ENCODE peak calls at places on chromosome 19, in ten cellular contexts. One of them, this sample, is unnamed. For H3K4me1, the result is how much of the 10 kb centered on the place peaks cover.

GRCh38 chr19:40284251-40284500 is 969 bp downstream of the AKT2 start:
- DNase-seq in tibial nerve: no peak
- DNase-seq in effector memory CD4-positive, alpha-beta T cell: no peak
- DNase-seq in heart right ventricle: no peak
- DNase-seq in CD8-positive, alpha-beta memory T cell: no peak
- DNase-seq in ovary: no peak
- DNase-seq in adrenal gland: no peak
- DNase-seq in thoracic aorta: no peak
- DNase-seq in CD4-positive, CD25-positive, alpha-beta regulatory T cell: no peak
- DNase-seq in lung: no peak
- DNase-seq in this sample: no peak

GRCh38 chr19:11495885-11496284 is 9.8 kb downstream of the ZNF653 start:
- DNase-seq in tibial nerve: no peak
- DNase-seq in effector memory CD4-positive, alpha-beta T cell: no peak
- DNase-seq in heart right ventricle: no peak
- DNase-seq in CD8-positive, alpha-beta memory T cell: no peak
- DNase-seq in ovary: no peak
- DNase-seq in adrenal gland: no peak
- DNase-seq in thoracic aorta: no peak
- DNase-seq in CD4-positive, CD25-positive, alpha-beta regulatory T cell: no peak
- DNase-seq in lung: no peak
- DNase-seq in this sample: no peak

GRCh38 chr19:48480151-48480475 is 10.9 kb downstream of the CYTH2 start:
- DNase-seq in tibial nerve: peak
- DNase-seq in effector memory CD4-positive, alpha-beta T cell: no peak
- DNase-seq in heart right ventricle: peak
- DNase-seq in CD8-positive, alpha-beta memory T cell: no peak
- DNase-seq in ovary: peak
- DNase-seq in adrenal gland: no peak
- DNase-seq in thoracic aorta: no peak
- DNase-seq in CD4-positive, CD25-positive, alpha-beta regulatory T cell: no peak
- DNase-seq in lung: no peak
- DNase-seq in this sample: peak

GRCh38 chr19:34963531-34964406 is at the start of gene ZNF792:
- DNase-seq in tibial nerve: peak
- DNase-seq in effector memory CD4-positive, alpha-beta T cell: peak
- DNase-seq in heart right ventricle: peak
- DNase-seq in CD8-positive, alpha-beta memory T cell: peak
- DNase-seq in ovary: peak
- DNase-seq in adrenal gland: peak
- DNase-seq in thoracic aorta: no peak
- DNase-seq in CD4-positive, CD25-positive, alpha-beta regulatory T cell: peak
- DNase-seq in lung: peak
- DNase-seq in this sample: peak

GRCh38 chr19:19835560-19836038 is 14.0 kb upstream of the ZNF506 start:
- DNase-seq in tibial nerve: no peak
- DNase-seq in effector memory CD4-positive, alpha-beta T cell: no peak
- DNase-seq in heart right ventricle: no peak
- DNase-seq in CD8-positive, alpha-beta memory T cell: no peak
- DNase-seq in ovary: no peak
- DNase-seq in adrenal gland: no peak
- DNase-seq in thoracic aorta: no peak
- DNase-seq in CD4-positive, CD25-positive, alpha-beta regulatory T cell: no peak
- DNase-seq in lung: no peak
- DNase-seq in this sample: no peak

GRCh38 chr19:49556412-49557398 is 23.7 kb downstream of the NOSIP start:
- DNase-seq in tibial nerve: no peak
- DNase-seq in effector memory CD4-positive, alpha-beta T cell: no peak
- DNase-seq in heart right ventricle: no peak
- DNase-seq in CD8-positive, alpha-beta memory T cell: peak
- DNase-seq in ovary: no peak
- DNase-seq in adrenal gland: peak
- DNase-seq in thoracic aorta: no peak
- DNase-seq in CD4-positive, CD25-positive, alpha-beta regulatory T cell: no peak
- DNase-seq in lung: no peak
- DNase-seq in this sample: no peak

GRCh38 chr19:8577247-8577646 is at the start of gene MYO1F:
- DNase-seq in tibial nerve: no peak
- DNase-seq in effector memory CD4-positive, alpha-beta T cell: no peak
- DNase-seq in heart right ventricle: peak
- DNase-seq in CD8-positive, alpha-beta memory T cell: no peak
- DNase-seq in ovary: no peak
- DNase-seq in adrenal gland: peak
- DNase-seq in thoracic aorta: no peak
- DNase-seq in CD4-positive, CD25-positive, alpha-beta regulatory T cell: no peak
- DNase-seq in lung: peak
- DNase-seq in this sample: no peak

GRCh38 chr19:48569814-48570213 is 17.8 kb downstream of the SULT2B1 start:
- DNase-seq in tibial nerve: no peak
- DNase-seq in effector memory CD4-positive, alpha-beta T cell: no peak
- DNase-seq in heart right ventricle: no peak
- DNase-seq in CD8-positive, alpha-beta memory T cell: no peak
- DNase-seq in ovary: no peak
- DNase-seq in adrenal gland: no peak
- DNase-seq in thoracic aorta: no peak
- DNase-seq in CD4-positive, CD25-positive, alpha-beta regulatory T cell: no peak
- DNase-seq in lung: no peak
- DNase-seq in this sample: peak

GRCh38 chr19:44611812-44612295 is 1.5 kb upstream of the IGSF23 start:
- DNase-seq in tibial nerve: no peak
- DNase-seq in effector memory CD4-positive, alpha-beta T cell: no peak
- DNase-seq in heart right ventricle: no peak
- DNase-seq in CD8-positive, alpha-beta memory T cell: no peak
- DNase-seq in ovary: no peak
- DNase-seq in adrenal gland: no peak
- DNase-seq in thoracic aorta: no peak
- DNase-seq in CD4-positive, CD25-positive, alpha-beta regulatory T cell: no peak
- DNase-seq in lung: peak
- DNase-seq in this sample: no peak

GRCh38 chr19:15673176-15673654 is 328 bp downstream of the CYP4F12 start:
- DNase-seq in tibial nerve: no peak
- DNase-seq in effector memory CD4-positive, alpha-beta T cell: no peak
- DNase-seq in heart right ventricle: peak
- DNase-seq in CD8-positive, alpha-beta memory T cell: no peak
- DNase-seq in ovary: peak
- DNase-seq in adrenal gland: no peak
- DNase-seq in thoracic aorta: no peak
- DNase-seq in CD4-positive, CD25-positive, alpha-beta regulatory T cell: no peak
- DNase-seq in lung: no peak
- DNase-seq in this sample: no peak

GRCh38 chr19:49570997-49571676 is 9.2 kb downstream of the NOSIP start:
- DNase-seq in tibial nerve: no peak
- DNase-seq in effector memory CD4-positive, alpha-beta T cell: no peak
- DNase-seq in heart right ventricle: no peak
- DNase-seq in CD8-positive, alpha-beta memory T cell: no peak
- DNase-seq in ovary: no peak
- DNase-seq in adrenal gland: peak
- DNase-seq in thoracic aorta: no peak
- DNase-seq in CD4-positive, CD25-positive, alpha-beta regulatory T cell: no peak
- DNase-seq in lung: no peak
- DNase-seq in this sample: no peak

GRCh38 chr19:47274071-47274890 is at the start of gene INAFM1:
- DNase-seq in tibial nerve: peak
- DNase-seq in effector memory CD4-positive, alpha-beta T cell: peak
- DNase-seq in heart right ventricle: peak
- DNase-seq in CD8-positive, alpha-beta memory T cell: peak
- DNase-seq in ovary: peak
- DNase-seq in adrenal gland: peak
- DNase-seq in thoracic aorta: peak
- DNase-seq in CD4-positive, CD25-positive, alpha-beta regulatory T cell: peak
- DNase-seq in lung: peak
- DNase-seq in this sample: peak

GRCh38 chr19:44942067-44942571 is at the start of gene APOC4:
- DNase-seq in tibial nerve: no peak
- DNase-seq in effector memory CD4-positive, alpha-beta T cell: no peak
- DNase-seq in heart right ventricle: no peak
- DNase-seq in CD8-positive, alpha-beta memory T cell: no peak
- DNase-seq in ovary: no peak
- DNase-seq in adrenal gland: no peak
- DNase-seq in thoracic aorta: no peak
- DNase-seq in CD4-positive, CD25-positive, alpha-beta regulatory T cell: no peak
- DNase-seq in lung: no peak
- DNase-seq in this sample: no peak

GRCh38 chr19:52897149-52897935 is at the start of gene ZNF320:
- DNase-seq in tibial nerve: peak
- DNase-seq in effector memory CD4-positive, alpha-beta T cell: peak
- DNase-seq in heart right ventricle: peak
- DNase-seq in CD8-positive, alpha-beta memory T cell: peak
- DNase-seq in ovary: peak
- DNase-seq in adrenal gland: peak
- DNase-seq in thoracic aorta: peak
- DNase-seq in CD4-positive, CD25-positive, alpha-beta regulatory T cell: peak
- DNase-seq in lung: peak
- DNase-seq in this sample: peak

GRCh38 chr19:10617409-10618121 is 7.8 kb upstream of the SLC44A2 start:
- DNase-seq in tibial nerve: no peak
- DNase-seq in effector memory CD4-positive, alpha-beta T cell: no peak
- DNase-seq in heart right ventricle: no peak
- DNase-seq in CD8-positive, alpha-beta memory T cell: no peak
- DNase-seq in ovary: no peak
- DNase-seq in adrenal gland: no peak
- DNase-seq in thoracic aorta: no peak
- DNase-seq in CD4-positive, CD25-positive, alpha-beta regulatory T cell: no peak
- DNase-seq in lung: no peak
- DNase-seq in this sample: no peak

GRCh38 chr19:38003427-38004099 is 96.6 kb downstream of the SIPA1L3 start:
- DNase-seq in tibial nerve: peak
- DNase-seq in effector memory CD4-positive, alpha-beta T cell: no peak
- DNase-seq in heart right ventricle: peak
- DNase-seq in CD8-positive, alpha-beta memory T cell: no peak
- DNase-seq in ovary: peak
- DNase-seq in adrenal gland: peak
- DNase-seq in thoracic aorta: peak
- DNase-seq in CD4-positive, CD25-positive, alpha-beta regulatory T cell: no peak
- DNase-seq in lung: peak
- DNase-seq in this sample: peak
- H3K4me1 ChIP-seq in tibial nerve: under half
- H3K4me1 ChIP-seq in effector memory CD4-positive, alpha-beta T cell: under half
- H3K4me1 ChIP-seq in heart right ventricle: under half
- H3K4me1 ChIP-seq in CD8-positive, alpha-beta memory T cell: under half
- H3K4me1 ChIP-seq in ovary: under half
- H3K4me1 ChIP-seq in adrenal gland: under half
- H3K4me1 ChIP-seq in thoracic aorta: under half
- H3K4me1 ChIP-seq in CD4-positive, CD25-positive, alpha-beta regulatory T cell: under half
- H3K4me1 ChIP-seq in lung: under half
- H3K4me1 ChIP-seq in this sample: under half

GRCh38 chr19:30448386-30449130 is 76.4 kb downstream of the ZNF536 start:
- DNase-seq in tibial nerve: no peak
- DNase-seq in effector memory CD4-positive, alpha-beta T cell: no peak
- DNase-seq in heart right ventricle: no peak
- DNase-seq in CD8-positive, alpha-beta memory T cell: no peak
- DNase-seq in ovary: no peak
- DNase-seq in adrenal gland: no peak
- DNase-seq in thoracic aorta: no peak
- DNase-seq in CD4-positive, CD25-positive, alpha-beta regulatory T cell: no peak
- DNase-seq in lung: no peak
- DNase-seq in this sample: no peak

GRCh38 chr19:30450101-30450500 is 77.9 kb downstream of the ZNF536 start:
- DNase-seq in tibial nerve: no peak
- DNase-seq in effector memory CD4-positive, alpha-beta T cell: no peak
- DNase-seq in heart right ventricle: peak
- DNase-seq in CD8-positive, alpha-beta memory T cell: no peak
- DNase-seq in ovary: peak
- DNase-seq in adrenal gland: peak
- DNase-seq in thoracic aorta: no peak
- DNase-seq in CD4-positive, CD25-positive, alpha-beta regulatory T cell: no peak
- DNase-seq in lung: no peak
- DNase-seq in this sample: no peak

GRCh38 chr19:30449191-30449590 is 77.0 kb downstream of the ZNF536 start:
- DNase-seq in tibial nerve: no peak
- DNase-seq in effector memory CD4-positive, alpha-beta T cell: no peak
- DNase-seq in heart right ventricle: no peak
- DNase-seq in CD8-positive, alpha-beta memory T cell: no peak
- DNase-seq in ovary: no peak
- DNase-seq in adrenal gland: no peak
- DNase-seq in thoracic aorta: no peak
- DNase-seq in CD4-positive, CD25-positive, alpha-beta regulatory T cell: no peak
- DNase-seq in lung: no peak
- DNase-seq in this sample: no peak

GRCh38 chr19:30450945-30451344 is 78.8 kb downstream of the ZNF536 start:
- DNase-seq in tibial nerve: no peak
- DNase-seq in effector memory CD4-positive, alpha-beta T cell: no peak
- DNase-seq in heart right ventricle: peak
- DNase-seq in CD8-positive, alpha-beta memory T cell: no peak
- DNase-seq in ovary: peak
- DNase-seq in adrenal gland: peak
- DNase-seq in thoracic aorta: no peak
- DNase-seq in CD4-positive, CD25-positive, alpha-beta regulatory T cell: no peak
- DNase-seq in lung: no peak
- DNase-seq in this sample: no peak

DNA sequence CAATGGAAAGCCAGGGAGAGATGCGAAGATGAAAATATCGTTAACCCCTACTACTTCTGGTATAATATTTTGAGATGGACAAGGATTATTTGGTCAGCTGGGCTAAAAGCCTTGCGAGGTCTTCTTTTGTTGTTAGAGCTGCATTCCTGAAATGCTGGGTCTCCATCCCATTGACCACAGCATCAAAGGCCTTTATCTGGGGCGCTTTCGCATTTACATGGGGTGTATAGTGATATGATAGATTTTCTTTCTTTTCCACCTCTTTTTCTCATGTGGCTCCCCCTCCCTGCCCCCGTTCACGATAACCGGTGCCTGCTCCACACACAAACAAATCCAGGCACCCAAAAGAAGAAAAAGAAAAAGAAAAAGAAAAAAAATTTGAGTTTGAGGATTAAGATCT is 77.5 kb downstream of the ZNF536 start:
- DNase-seq in tibial nerve: no peak
- DNase-seq in effector memory CD4-positive, alpha-beta T cell: no peak
- DNase-seq in heart right ventricle: no peak
- DNase-seq in CD8-positive, alpha-beta memory T cell: no peak
- DNase-seq in ovary: no peak
- DNase-seq in adrenal gland: no peak
- DNase-seq in thoracic aorta: no peak
- DNase-seq in CD4-positive, CD25-positive, alpha-beta regulatory T cell: no peak
- DNase-seq in lung: no peak
- DNase-seq in this sample: no peak
- H3K4me3 ChIP-seq in tibial nerve: peak
- H3K4me3 ChIP-seq in effector memory CD4-positive, alpha-beta T cell: no peak
- H3K4me3 ChIP-seq in heart right ventricle: peak
- H3K4me3 ChIP-seq in CD8-positive, alpha-beta memory T cell: no peak
- H3K4me3 ChIP-seq in ovary: no peak
- H3K4me3 ChIP-seq in adrenal gland: no peak
- H3K4me3 ChIP-seq in thoracic aorta: peak
- H3K4me3 ChIP-seq in CD4-positive, CD25-positive, alpha-beta regulatory T cell: no peak
- H3K4me3 ChIP-seq in lung: no peak
- H3K4me3 ChIP-seq in this sample: peak

GRCh38 chr19:27905074-27905473 is 1307.9 kb downstream of the UQCRFS1 start:
- DNase-seq in tibial nerve: no peak
- DNase-seq in effector memory CD4-positive, alpha-beta T cell: no peak
- DNase-seq in heart right ventricle: no peak
- DNase-seq in CD8-positive, alpha-beta memory T cell: no peak
- DNase-seq in ovary: no peak
- DNase-seq in adrenal gland: no peak
- DNase-seq in thoracic aorta: no peak
- DNase-seq in CD4-positive, CD25-positive, alpha-beta regulatory T cell: no peak
- DNase-seq in lung: no peak
- DNase-seq in this sample: no peak
- H3K4me1 ChIP-seq in tibial nerve: under half
- H3K4me1 ChIP-seq in effector memory CD4-positive, alpha-beta T cell: under half
- H3K4me1 ChIP-seq in heart right ventricle: under half
- H3K4me1 ChIP-seq in CD8-positive, alpha-beta memory T cell: under half
- H3K4me1 ChIP-seq in ovary: under half
- H3K4me1 ChIP-seq in adrenal gland: under half
- H3K4me1 ChIP-seq in thoracic aorta: under half
- H3K4me1 ChIP-seq in CD4-positive, CD25-positive, alpha-beta regulatory T cell: under half
- H3K4me1 ChIP-seq in lung: under half
- H3K4me1 ChIP-seq in this sample: under half

GRCh38 chr19:3099347-3100145 is 5.4 kb downstream of the GNA11 start:
- DNase-seq in tibial nerve: no peak
- DNase-seq in effector memory CD4-positive, alpha-beta T cell: no peak
- DNase-seq in heart right ventricle: no peak
- DNase-seq in CD8-positive, alpha-beta memory T cell: no peak
- DNase-seq in ovary: no peak
- DNase-seq in adrenal gland: no peak
- DNase-seq in thoracic aorta: no peak
- DNase-seq in CD4-positive, CD25-positive, alpha-beta regulatory T cell: no peak
- DNase-seq in lung: no peak
- DNase-seq in this sample: no peak
- H3K4me3 ChIP-seq in tibial nerve: peak
- H3K4me3 ChIP-seq in effector memory CD4-positive, alpha-beta T cell: peak
- H3K4me3 ChIP-seq in heart right ventricle: peak
- H3K4me3 ChIP-seq in CD8-positive, alpha-beta memory T cell: peak
- H3K4me3 ChIP-seq in ovary: peak
- H3K4me3 ChIP-seq in adrenal gland: no peak
- H3K4me3 ChIP-seq in thoracic aorta: peak
- H3K4me3 ChIP-seq in CD4-positive, CD25-positive, alpha-beta regulatory T cell: no peak
- H3K4me3 ChIP-seq in lung: no peak
- H3K4me3 ChIP-seq in this sample: peak